ENCODE peak calls at places on chromosome 22, in eight cellular contexts. Z is PC-3, S is OCI-LY7, J is hepatocyte, V is GM23338, M is SK-N-SH, X is GM23248, U is MM.1S. Y is an unnamed sample.

GRCh38 chr22:26066534-26066933 is 102.7 kb upstream of the SEZ6L start:
- DNase-seq in Z (no peak), S (no peak), J (peak; percentile 17), V (peak; percentile 79), M (no peak), X (no peak), U (no peak), Y (peak; percentile 97)

GRCh38 chr22:37206841-37207821 is 5.1 kb downstream of the SSTR3 start:
- DNase-seq in Z (no peak), S (no peak), J (no peak), V (no peak), M (no peak), X (no peak), U (no peak), Y (no peak)

GRCh38 chr22:24803064-24803542 is 2.9 kb upstream of the SGSM1 start:
- DNase-seq in Z (peak; percentile 67), S (peak; percentile 36), J (peak; percentile 72), V (peak; percentile 95), M (peak; percentile 78), X (peak; percentile 49), U (peak; percentile 32), Y (peak; percentile 79)

GRCh38 chr22:44497218-44497903 is 672 bp downstream of the RTL6 start:
- DNase-seq in Z (no peak), S (no peak), J (peak; percentile 41), V (peak; percentile 37), M (peak; percentile 64), X (peak; percentile 59), U (no peak), Y (peak; percentile 40)

GRCh38 chr22:24305260-24305692 is 34.6 kb downstream of the SPECC1L start:
- DNase-seq in Z (peak; percentile 62), S (no peak), J (no peak), V (no peak), M (no peak), X (peak; percentile 53), U (no peak), Y (no peak)

GRCh38 chr22:36323182-36323854 is 64.4 kb downstream of the MYH9 start:
- DNase-seq in Z (no peak), S (no peak), J (no peak), V (no peak), M (no peak), X (peak; percentile 82), U (no peak), Y (no peak)

GRCh38 chr22:40605676-40606250 is 30.8 kb downstream of the MRTFA start:
- DNase-seq in Z (no peak), S (no peak), J (no peak), V (no peak), M (no peak), X (peak; percentile 29), U (no peak), Y (no peak)

GRCh38 chr22:43481528-43482309 is 69.9 kb downstream of the MPPED1 start:
- DNase-seq in Z (no peak), S (peak; percentile 43), J (no peak), V (peak; percentile 48), M (no peak), X (no peak), U (no peak), Y (peak; percentile 29)

GRCh38 chr22:48483764-48484528 is 1343.7 kb downstream of the BRD1 start:
- DNase-seq in Z (no peak), S (no peak), J (no peak), V (no peak), M (no peak), X (no peak), U (no peak), Y (peak; percentile 23)

GRCh38 chr22:31120230-31120629 is 2.5 kb upstream of the INPP5J start:
- DNase-seq in Z (no peak), S (no peak), J (no peak), V (no peak), M (no peak), X (no peak), U (no peak), Y (no peak)

GRCh38 chr22:22770280-22770871 is 117.2 kb upstream of the IGLL5 start:
- DNase-seq in Z (peak; percentile 64), S (peak; percentile 59), J (peak; percentile 72), V (peak; percentile 80), M (peak; percentile 66), X (peak; percentile 28), U (no peak), Y (peak; percentile 68)

GRCh38 chr22:25122136-25122764 is 77.4 kb upstream of the CRYBB3 start:
- DNase-seq in Z (no peak), S (no peak), J (no peak), V (no peak), M (no peak), X (no peak), U (no peak), Y (no peak)

GRCh38 chr22:24474221-24474620 is 20.9 kb upstream of the UPB1 start:
- DNase-seq in Z (peak; percentile 84), S (no peak), J (peak; percentile 34), V (no peak), M (no peak), X (peak; percentile 92), U (no peak), Y (no peak)

GRCh38 chr22:28597665-28598064 is 82.0 kb downstream of the TTC28 start:
- DNase-seq in Z (no peak), S (no peak), J (no peak), V (no peak), M (no peak), X (no peak), U (no peak), Y (no peak)

GRCh38 chr22:31160328-31160978 is 471 bp downstream of the RNF185 start:
- DNase-seq in Z (no peak), S (no peak), J (peak; percentile 43), V (no peak), M (no peak), X (peak; percentile 69), U (no peak), Y (no peak)

GRCh38 chr22:42305967-42306366 is 35.5 kb upstream of the TCF20 start:
- DNase-seq in Z (no peak), S (no peak), J (no peak), V (no peak), M (no peak), X (no peak), U (no peak), Y (no peak)

GRCh38 chr22:36399473-36399780 is 11.7 kb upstream of the MYH9 start:
- DNase-seq in Z (peak; percentile 45), S (no peak), J (no peak), V (no peak), M (no peak), X (no peak), U (no peak), Y (no peak)

GRCh38 chr22:35037089-35037488 is 28.9 kb upstream of the ISX start:
- DNase-seq in Z (peak; percentile 15), S (peak; percentile 7), J (no peak), V (peak; percentile 76), M (no peak), X (peak; percentile 2), U (peak; percentile 13), Y (peak; percentile 65)

GRCh38 chr22:40597541-40598453 is 38.7 kb downstream of the MRTFA start:
- DNase-seq in Z (peak; percentile 38), S (no peak), J (no peak), V (no peak), M (no peak), X (peak; percentile 69), U (no peak), Y (no peak)

GRCh38 chr22:37303821-37304274 is 21.5 kb downstream of the CYTH4 start:
- DNase-seq in Z (peak; percentile 87), S (no peak), J (peak; percentile 73), V (no peak), M (no peak), X (peak; percentile 96), U (no peak), Y (no peak)

GRCh38 chr22:16601437-16602223 is 9.0 kb upstream of the CCT8L2 start:
- DNase-seq in Z (no peak), S (no peak), J (no peak), V (peak; percentile 17), M (no peak), X (peak; percentile 2), U (no peak), Y (no peak)

GRCh38 chr22:35567214-35567792 is 26.7 kb downstream of the RASD2 start:
- DNase-seq in Z (no peak), S (no peak), J (no peak), V (no peak), M (no peak), X (no peak), U (no peak), Y (no peak)

GRCh38 chr22:17418890-17419324 is 49.6 kb downstream of the CECR2 start:
- DNase-seq in Z (no peak), S (no peak), J (no peak), V (peak; percentile 72), M (no peak), X (no peak), U (no peak), Y (peak; percentile 9)

DNA sequence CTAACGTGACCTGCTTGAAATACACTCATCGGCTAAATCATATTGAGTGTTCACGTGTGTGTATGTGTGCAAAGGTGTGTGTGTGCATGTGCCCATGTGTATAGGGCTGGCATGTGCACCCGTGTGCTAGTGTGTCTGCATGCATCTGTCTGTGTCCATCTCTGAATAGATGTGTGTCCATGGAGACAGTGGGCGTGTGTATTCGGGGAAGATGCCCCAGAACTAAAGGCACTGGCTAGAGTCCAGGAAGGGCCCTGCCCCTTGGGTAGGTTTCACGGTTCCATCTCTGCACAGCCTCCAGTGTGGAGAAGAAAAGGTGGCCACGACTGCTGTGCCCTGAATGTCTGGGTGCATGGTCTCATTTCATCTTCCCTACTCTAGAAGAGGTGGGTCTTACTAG is 220.3 kb downstream of the MN1 start:
- DNase-seq in Z (no peak), S (no peak), J (no peak), V (no peak), M (no peak), X (no peak), U (no peak), Y (no peak)
- TF ChIP-seq EZH2phosphoT487 in Z (no peak), S (no peak), J (no peak), V (no peak), M (no peak), X (no peak), U (no peak), Y (no peak)

GRCh38 chr22:46109474-46110003 is 40.8 kb upstream of the PPARA start:
- DNase-seq in Z (no peak), S (no peak), J (no peak), V (no peak), M (no peak), X (peak; percentile 47), U (no peak), Y (no peak)
- H3K36me3 ChIP-seq in Z (peaks cover 23% of the 10 kb centered on the region), S (no peaks in the 10 kb centered on the region), J (no peaks in the 10 kb centered on the region), V (no peaks in the 10 kb centered on the region), M (peaks cover 77% of the 10 kb centered on the region), X (peaks cover 29% of the 10 kb centered on the region), U (no peaks in the 10 kb centered on the region), Y (no peaks in the 10 kb centered on the region)

GRCh38 chr22:19641254-19641982 is 72.9 kb upstream of the SEPTIN5 start:
- DNase-seq in Z (peak; percentile 2), S (no peak), J (peak; percentile 60), V (peak; percentile 91), M (peak; percentile 3), X (peak; percentile 50), U (peak; percentile 14), Y (peak; percentile 81)
- TF ChIP-seq EZH2phosphoT487 in Z (no peak), S (no peak), J (no peak), V (no peak), M (no peak), X (no peak), U (no peak), Y (no peak)

DNA sequence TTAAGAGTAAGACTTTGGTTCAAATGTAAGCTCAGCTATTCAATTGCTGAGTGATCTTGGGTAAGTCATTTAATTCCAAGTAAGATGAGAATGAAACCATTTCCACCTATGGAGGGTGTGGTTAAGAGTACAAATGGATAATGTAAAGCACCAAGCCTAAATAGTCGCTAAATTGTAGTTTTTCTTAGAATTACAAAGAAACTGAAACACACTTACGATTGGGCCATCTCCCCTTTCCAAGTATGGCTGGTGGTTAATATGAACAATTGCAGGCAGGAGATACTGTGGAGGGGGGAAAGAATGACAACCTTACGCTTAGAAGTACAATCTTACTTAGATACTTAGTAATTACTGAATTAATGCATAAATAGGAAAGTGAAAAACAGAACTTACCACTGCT is 8.2 kb downstream of the DDX17 start:
- DNase-seq in Z (no peak), S (no peak), J (no peak), V (no peak), M (no peak), X (no peak), U (no peak), Y (no peak)
- H3K36me3 ChIP-seq in Z (peaks cover 67% of the 10 kb centered on the region), S (peaks cover 98% of the 10 kb centered on the region), J (peaks cover 15% of the 10 kb centered on the region), V (peaks cover 91% of the 10 kb centered on the region), M (peaks cover 59% of the 10 kb centered on the region), X (peaks cover 83% of the 10 kb centered on the region), U (peaks cover 56% of the 10 kb centered on the region), Y (peaks cover 70% of the 10 kb centered on the region)